ENCODE peak calls at places on chromosomes 12 and 14, in four cellular contexts. Q is OCI-LY7, E is ovary, A is HCT116. T is an unnamed sample.

GRCh38 chr12:55728185-55728931 is 451 bp downstream of the CD63 start:
- DNase-seq in Q (peak; percentile 59), E (peak; percentile 89), A (no peak), T (peak; percentile 83)

GRCh38 chr12:40144023-40144422 is 38.1 kb upstream of the SLC2A13 start:
- DNase-seq in Q (peak; percentile 7), E (no peak), A (no peak), T (no peak)

GRCh38 chr14:53470351-53471043 is 317.4 kb upstream of the DDHD1 start:
- DNase-seq in Q (no peak), E (no peak), A (no peak), T (peak; percentile 49)

GRCh38 chr14:104563742-104564615 is 15.6 kb upstream of the C14orf180 start:
- DNase-seq in Q (peak; percentile 38), E (peak; percentile 78), A (peak; percentile 51), T (peak; percentile 80)

GRCh38 chr14:51432302-51432948 is 192.4 kb downstream of the TMX1 start:
- DNase-seq in Q (no peak), E (no peak), A (no peak), T (no peak)

GRCh38 chr12:28415755-28416154 is 225.5 kb downstream of the CCDC91 start:
- DNase-seq in Q (no peak), E (no peak), A (no peak), T (no peak)

GRCh38 chr14:75972729-75973480 is 8.9 kb downstream of the TGFB3 start:
- DNase-seq in Q (no peak), E (no peak), A (no peak), T (no peak)

GRCh38 chr12:66598081-66598480 is 80.8 kb downstream of the GRIP1 start:
- DNase-seq in Q (no peak), E (no peak), A (no peak), T (no peak)

GRCh38 chr14:104895786-104896642 is 28.7 kb upstream of the PLD4 start:
- DNase-seq in Q (no peak), E (peak; percentile 20), A (no peak), T (peak; percentile 28)

GRCh38 chr12:10366875-10367274 is 23.0 kb downstream of the KLRK1 start:
- DNase-seq in Q (peak; percentile 63), E (no peak), A (no peak), T (no peak)

GRCh38 chr14:38554046-38554445 is 298.2 kb upstream of the CLEC14A start:
- DNase-seq in Q (no peak), E (no peak), A (no peak), T (no peak)

GRCh38 chr14:86708846-86709339 is 1178.9 kb downstream of the FLRT2 start:
- DNase-seq in Q (no peak), E (no peak), A (no peak), T (no peak)

GRCh38 chr12:125683748-125684381 is 618.6 kb downstream of the AACS start:
- DNase-seq in Q (peak; percentile 61), E (no peak), A (no peak), T (no peak)

DNA sequence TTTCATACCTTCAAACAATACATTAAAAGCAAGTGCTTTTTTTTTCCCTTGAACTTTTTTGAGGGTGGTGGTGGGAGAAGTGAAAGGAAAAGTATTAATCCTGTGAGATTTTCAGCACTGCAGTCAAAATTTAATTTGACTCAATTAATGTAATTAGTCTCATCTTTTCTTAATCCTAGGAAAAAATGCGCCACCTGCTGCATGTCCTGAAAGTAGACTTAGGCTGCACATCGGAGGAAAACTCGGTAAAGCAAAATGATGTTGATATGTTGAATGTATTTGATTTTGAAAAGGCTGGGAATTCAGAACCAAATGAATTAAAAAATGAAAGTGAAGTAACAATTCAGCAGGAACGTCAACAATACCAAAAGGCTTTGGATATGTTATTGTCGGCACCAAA is 52.2 kb downstream of the SPATA7 start:
- DNase-seq in Q (no peak), E (no peak), A (no peak), T (no peak)
- TF ChIP-seq CTCF in Q (peak; percentile 51), E (no peak), A (peak; percentile 17), T (no peak)

GRCh38 chr12:14402697-14403096 is 37.2 kb downstream of the ATF7IP start:
- DNase-seq in Q (no peak), E (no peak), A (no peak), T (no peak)
- H3K27ac ChIP-seq in Q (no peak overlapping the region), E (no peak overlapping the region), A (no peak overlapping the region), T (no peak overlapping the region)

DNA sequence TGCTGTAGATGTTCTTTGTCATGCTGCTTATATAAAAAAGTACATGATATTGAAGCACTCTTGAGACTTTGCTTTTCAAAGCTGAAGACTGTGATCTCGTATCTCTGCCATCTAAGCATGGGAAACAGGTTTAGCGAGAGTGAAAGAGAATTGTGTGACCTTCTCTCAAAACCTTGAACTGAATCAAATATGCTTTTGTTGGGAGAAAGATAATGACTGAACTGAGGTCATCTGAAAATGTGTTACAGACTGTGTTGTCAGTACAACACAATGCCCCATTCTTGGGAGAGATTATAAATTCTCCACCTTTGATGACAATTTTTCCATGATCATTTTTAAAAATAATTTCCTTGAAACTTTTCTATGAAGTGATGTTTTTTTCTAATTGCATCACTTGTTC is 272.1 kb upstream of the SEL1L start:
- DNase-seq in Q (no peak), E (no peak), A (no peak), T (no peak)
- H3K4me3 ChIP-seq in Q (no peak overlapping the region), E (no peak overlapping the region), A (no peak overlapping the region), T (no peak overlapping the region)

DNA sequence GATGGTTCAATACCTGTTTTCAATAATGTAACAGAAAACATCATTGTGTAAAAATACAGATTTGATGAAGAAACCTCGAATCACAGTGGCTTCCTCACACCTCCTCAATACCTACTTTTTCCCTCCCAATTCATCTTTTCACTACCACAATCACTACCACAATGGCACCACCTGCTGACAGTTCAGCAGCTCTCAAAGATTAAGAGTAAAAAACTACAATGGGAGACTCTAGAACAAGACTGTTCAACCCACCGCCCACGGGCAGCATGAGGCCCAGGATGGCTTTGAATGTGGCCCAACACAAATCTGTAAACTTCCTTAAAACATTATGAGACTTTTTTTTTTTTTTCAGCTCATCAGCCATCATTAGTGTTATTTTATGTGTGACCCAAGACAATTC is 15.2 kb downstream of the MED6 start:
- DNase-seq in Q (no peak), E (no peak), A (no peak), T (no peak)
- TF ChIP-seq CTCF in Q (peak; percentile 32), E (no peak), A (peak; percentile 12), T (no peak)

GRCh38 chr14:93964820-93965286 is 11.5 kb downstream of the ASB2 start:
- DNase-seq in Q (no peak), E (no peak), A (no peak), T (no peak)

GRCh38 chr14:93963692-93964091 is 12.7 kb downstream of the ASB2 start:
- DNase-seq in Q (peak; percentile 22), E (no peak), A (no peak), T (no peak)

GRCh38 chr14:93965968-93966474 is 10.3 kb downstream of the ASB2 start:
- DNase-seq in Q (no peak), E (no peak), A (no peak), T (no peak)

GRCh38 chr14:93964281-93964680 is 12.1 kb downstream of the ASB2 start:
- DNase-seq in Q (no peak), E (no peak), A (no peak), T (no peak)

GRCh38 chr14:93965287-93965821 is 11.0 kb downstream of the ASB2 start:
- DNase-seq in Q (no peak), E (no peak), A (no peak), T (no peak)
- H3K27ac ChIP-seq in Q (no peak overlapping the region), E (no peak overlapping the region), A (no peak overlapping the region), T (peak overlapping the region; percentile 19)

GRCh38 chr12:95848575-95849388 is 10.0 kb upstream of the SNRPF start:
- DNase-seq in Q (peak; percentile 22), E (no peak), A (no peak), T (no peak)
- H3K4me3 ChIP-seq in Q (no peak overlapping the region), E (no peak overlapping the region), A (no peak overlapping the region), T (no peak overlapping the region)